ENCODE peak calls at places on chromosomes 3 and 15, in eight cellular contexts. O is PC-3; Q is neuronal stem cell; L is small intestine; J is effector memory CD4-positive, alpha-beta T cell; F is SJSA1; N is IMR-90; A is uterus. V is an unnamed sample. For H3K27me3, the result is how much of the 10 kb centered on the place peaks cover.

GRCh38 chr15:71448688-71449114 is 333.4 kb downstream of the THSD4 start:
- DNase-seq in L (peak), N (peak), A (peak), J (no peak), O (peak), F (peak), Q (peak), V (peak)

GRCh38 chr3:98563661-98564281 is 29.6 kb downstream of the CPOX start:
- DNase-seq in O (peak), A (no peak), J (peak), L (no peak), F (peak), Q (no peak), N (peak), V (peak)

GRCh38 chr3:192064959-192065358 is 604.0 kb downstream of the PYDC2 start:
- DNase-seq in N (no peak), O (no peak), A (no peak), L (no peak), J (no peak), F (no peak), Q (no peak), V (no peak)

GRCh38 chr3:13740795-13741194 is 139.1 kb downstream of the WNT7A start:
- DNase-seq in N (no peak), L (no peak), F (no peak), O (no peak), J (no peak), A (no peak), Q (no peak), V (no peak)

GRCh38 chr3:11720220-11721113 is 76.8 kb upstream of the VGLL4 start:
- DNase-seq in Q (peak), N (peak), A (peak), F (peak), O (peak), L (peak), J (no peak), V (peak)

GRCh38 chr15:51499379-51499976 is 123.1 kb downstream of the DMXL2 start:
- DNase-seq in A (no peak), J (no peak), O (peak), L (peak), Q (no peak), N (peak), F (peak), V (peak)

GRCh38 chr15:93144477-93145270 is 55.7 kb upstream of the RGMA start:
- DNase-seq in O (no peak), Q (no peak), A (peak), N (no peak), F (no peak), J (no peak), L (no peak), V (no peak)

GRCh38 chr3:9826815-9827574 is 16.8 kb downstream of the RPUSD3 start:
- DNase-seq in N (no peak), F (no peak), Q (no peak), A (no peak), L (peak), J (no peak), O (peak), V (no peak)

GRCh38 chr3:170997966-170998913 is 28.3 kb downstream of the SLC2A2 start:
- DNase-seq in F (peak), Q (no peak), J (no peak), O (no peak), A (peak), L (peak), N (peak), V (peak)

GRCh38 chr3:52480768-52481715 is 14.1 kb upstream of the STAB1 start:
- DNase-seq in A (no peak), O (no peak), L (no peak), F (no peak), J (no peak), Q (no peak), N (no peak), V (no peak)

GRCh38 chr3:4977001-4977888 is 2.0 kb upstream of the BHLHE40 start:
- DNase-seq in O (peak), A (peak), F (peak), N (peak), Q (no peak), J (peak), L (peak), V (peak)

GRCh38 chr15:52139599-52140462 is 27.3 kb upstream of the BCL2L10 start:
- DNase-seq in Q (peak), A (peak), N (peak), L (peak), O (peak), J (no peak), F (peak), V (peak)

GRCh38 chr3:129687586-129688125 is 81.2 kb upstream of the PLXND1 start:
- DNase-seq in Q (no peak), F (no peak), N (no peak), A (no peak), J (no peak), L (no peak), O (no peak), V (peak)

GRCh38 chr3:55160241-55160877 is 232.5 kb upstream of the LRTM1 start:
- DNase-seq in Q (no peak), L (peak), N (peak), J (no peak), F (peak), O (peak), A (no peak), V (peak)

GRCh38 chr3:32778389-32778788 is 39.4 kb upstream of the TRIM71 start:
- DNase-seq in F (no peak), O (no peak), Q (no peak), A (no peak), N (no peak), L (no peak), J (no peak), V (no peak)

GRCh38 chr15:63915888-63916731 is 82.4 kb upstream of the HERC1 start:
- DNase-seq in N (peak), O (peak), J (no peak), F (no peak), Q (no peak), L (no peak), A (no peak), V (peak)

GRCh38 chr3:67610458-67610857 is 44.0 kb downstream of the SUCLG2 start:
- DNase-seq in L (no peak), Q (no peak), A (no peak), O (peak), F (no peak), J (no peak), N (peak), V (peak)

GRCh38 chr3:168939651-168940238 is 723.8 kb downstream of the MECOM start:
- DNase-seq in J (no peak), A (no peak), N (no peak), F (no peak), Q (no peak), O (no peak), L (no peak), V (no peak)

GRCh38 chr3:184563569-184563925 is 2.0 kb downstream of the EPHB3 start:
- DNase-seq in J (no peak), Q (no peak), A (no peak), O (peak), L (no peak), F (no peak), N (no peak), V (no peak)
- H3K27ac ChIP-seq in J (no peak), Q (no peak), A (peak), O (no peak), L (no peak), F (no peak), N (no peak), V (no peak)

GRCh38 chr15:40365016-40365415 is 7.0 kb downstream of the DISP2 start:
- DNase-seq in A (no peak), F (no peak), O (no peak), Q (no peak), J (no peak), N (no peak), L (no peak), V (no peak)

GRCh38 chr15:40363611-40364010 is 5.6 kb downstream of the DISP2 start:
- DNase-seq in Q (no peak), N (no peak), F (no peak), A (no peak), L (no peak), O (no peak), J (no peak), V (no peak)

GRCh38 chr15:40365624-40366023 is 7.6 kb downstream of the DISP2 start:
- DNase-seq in Q (no peak), A (no peak), F (no peak), J (no peak), O (no peak), L (no peak), N (no peak), V (no peak)

GRCh38 chr15:40366204-40367037 is 8.4 kb downstream of the DISP2 start:
- DNase-seq in O (no peak), F (no peak), N (no peak), L (no peak), A (no peak), Q (no peak), J (no peak), V (no peak)

DNA sequence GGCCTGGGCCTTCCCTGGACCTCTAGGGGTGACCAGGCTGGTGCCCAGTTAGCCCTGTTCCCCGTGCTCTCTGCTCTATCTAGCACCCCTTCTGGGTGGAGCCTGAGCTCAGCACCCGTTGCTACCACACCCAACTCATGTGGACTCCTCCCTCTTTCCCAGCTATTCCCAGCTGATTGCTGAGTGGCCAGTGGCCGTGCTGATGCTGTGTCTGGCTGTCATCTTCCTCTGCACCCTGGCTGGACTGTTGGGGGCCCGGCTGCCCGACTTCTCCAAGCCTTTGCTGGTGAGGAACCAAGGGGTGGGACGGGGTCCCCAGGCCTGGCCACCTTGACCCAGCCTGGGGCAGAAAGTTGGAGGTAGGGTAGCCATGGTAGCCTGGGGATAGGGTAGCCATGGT is 6.2 kb downstream of the DISP2 start:
- DNase-seq in A (no peak), L (no peak), Q (no peak), J (no peak), F (no peak), N (no peak), O (no peak), V (no peak)
- H3K27me3 ChIP-seq in A (under half), L (under half), Q (half or more), J (under half), F (under half), N (under half), O (under half), V (under half)

GRCh38 chr15:75723847-75724660 is 11.4 kb upstream of the CSPG4 start:
- DNase-seq in A (peak), O (peak), L (peak), F (peak), Q (no peak), J (no peak), N (peak), V (peak)

GRCh38 chr15:75721462-75721922 is 8.8 kb upstream of the CSPG4 start:
- DNase-seq in N (no peak), Q (no peak), A (peak), L (no peak), J (no peak), F (no peak), O (no peak), V (no peak)

GRCh38 chr15:75721923-75722870 is 9.5 kb upstream of the CSPG4 start:
- DNase-seq in A (peak), O (no peak), N (no peak), L (no peak), J (no peak), Q (no peak), F (no peak), V (no peak)

GRCh38 chr15:75725021-75725718 is 12.5 kb upstream of the CSPG4 start:
- DNase-seq in Q (no peak), N (no peak), F (no peak), A (no peak), L (no peak), O (no peak), J (no peak), V (no peak)

DNA sequence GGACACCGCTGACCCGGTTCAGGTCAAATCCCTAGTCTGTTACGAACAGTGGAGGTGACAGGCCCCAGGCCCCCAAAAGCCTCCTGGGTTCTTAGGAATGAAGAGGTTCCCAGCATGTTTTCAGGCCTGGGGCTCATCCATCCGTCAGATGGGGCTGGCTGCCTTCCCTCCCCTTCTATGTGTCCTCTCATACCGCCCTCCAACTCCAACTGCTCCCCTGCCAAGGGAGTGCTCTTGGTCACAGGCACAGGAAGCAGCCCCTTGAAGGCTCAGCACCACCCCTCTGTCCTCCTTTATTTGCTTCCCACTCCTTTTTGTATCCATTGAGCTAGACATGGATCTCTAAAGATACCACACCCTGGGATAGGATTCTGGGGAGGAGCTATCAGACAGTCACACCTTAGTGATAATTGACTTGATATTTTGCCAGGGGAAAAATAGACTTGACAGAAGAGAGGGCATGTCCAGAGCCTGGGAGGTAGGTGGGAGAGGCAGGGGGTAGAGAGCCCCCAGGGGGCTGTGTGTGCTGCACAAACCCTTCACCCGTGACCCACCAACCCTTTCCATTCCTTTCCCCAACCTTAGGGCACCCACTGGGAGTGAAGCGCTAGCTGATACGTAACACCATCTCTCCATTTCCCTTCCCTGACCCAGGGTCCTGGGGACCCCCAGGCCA is 10.7 kb upstream of the CSPG4 start:
- DNase-seq in A (no peak), O (no peak), Q (no peak), N (no peak), F (no peak), L (peak), J (no peak), V (no peak)
- H3K27ac ChIP-seq in A (no peak), O (no peak), Q (no peak), N (no peak), F (peak), L (peak), J (no peak), V (peak)

GRCh38 chr3:72044231-72044935 is 259.4 kb upstream of the PROK2 start:
- DNase-seq in N (no peak), F (peak), O (no peak), L (no peak), A (no peak), J (no peak), Q (no peak), V (peak)
- H3K27me3 ChIP-seq in N (under half), F (under half), O (under half), L (under half), A (under half), J (under half), Q (under half), V (under half)

DNA sequence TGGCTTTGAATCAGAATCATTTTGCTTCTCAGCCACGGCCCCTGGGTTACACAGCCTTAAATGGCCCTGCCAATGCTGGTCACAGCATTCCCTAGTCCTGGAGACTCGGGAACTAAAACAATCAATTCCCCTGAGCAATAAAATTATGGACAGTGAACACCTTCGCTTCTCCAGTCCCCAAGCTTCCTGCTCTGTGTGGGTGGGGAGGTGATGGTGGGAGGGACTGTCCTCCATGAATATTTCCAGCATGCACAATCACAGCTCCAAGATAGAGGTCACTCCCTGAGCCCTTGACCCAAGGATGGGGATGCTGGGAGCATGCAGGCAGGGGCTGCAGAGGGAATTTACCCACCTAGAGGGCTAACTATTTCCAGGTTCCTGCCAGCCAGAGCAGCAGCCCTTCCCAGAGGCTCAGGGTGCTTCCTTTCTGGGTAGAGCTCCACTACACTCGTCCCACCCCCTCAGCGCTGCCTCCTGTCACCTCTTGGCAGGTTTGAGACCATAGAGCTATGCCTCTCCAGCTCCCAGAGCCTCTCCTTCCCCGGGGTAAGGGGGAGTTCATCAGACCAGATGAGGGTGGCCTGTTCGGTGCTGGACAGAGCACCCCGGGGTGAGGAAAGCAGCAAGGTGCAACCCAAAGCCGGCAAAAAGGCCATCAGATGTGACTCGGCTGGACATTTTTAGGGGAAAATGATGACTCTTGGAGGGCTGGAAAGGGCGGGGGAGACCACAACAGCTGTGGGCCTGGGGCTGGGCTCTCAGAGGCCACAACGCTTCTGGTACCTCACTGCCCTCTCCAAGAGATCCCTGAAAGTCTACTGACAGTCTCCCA is 14.5 kb upstream of the CCDC33 start:
- DNase-seq in N (no peak), O (no peak), Q (no peak), J (no peak), L (no peak), A (no peak), F (no peak), V (no peak)
- H3K27ac ChIP-seq in N (no peak), O (no peak), Q (peak), J (no peak), L (no peak), A (no peak), F (no peak), V (no peak)

GRCh38 chr3:183178833-183179549 is 16.5 kb upstream of the LAMP3 start:
- DNase-seq in O (peak), L (peak), F (peak), Q (peak), A (peak), J (no peak), N (no peak), V (peak)
- H3K27me3 ChIP-seq in O (under half), L (under half), F (under half), Q (half or more), A (under half), J (under half), N (under half), V (under half)

GRCh38 chr3:138861755-138862333 is 27.1 kb upstream of the PIK3CB start:
- DNase-seq in O (no peak), A (no peak), L (no peak), N (peak), J (no peak), F (no peak), Q (peak), V (peak)
- H3K27ac ChIP-seq in O (peak), A (no peak), L (peak), N (no peak), J (no peak), F (no peak), Q (no peak), V (peak)

V was measured in astrocyte.